ENCODE peak calls at places on chromosomes 12 and 14, in four cellular contexts. H is fibroblast of villous mesenchyme, Z is lung, X is bronchial epithelial cell. D is an unnamed sample.
A peak's percentile ranks its signal among the peaks of the same experiment; 100 is the strongest.

GRCh38 chr12:113065126-113066007 is 8.8 kb downstream of the DTX1 start:
- DNase-seq in H (no peak), Z (no peak), X (no peak), D (no peak)

GRCh38 chr12:48118491-48118890 is 673 bp upstream of the PFKM start:
- DNase-seq in H (no peak), Z (no peak), X (no peak), D (no peak)

GRCh38 chr12:52522346-52523011 is 2.3 kb upstream of the KRT5 start:
- DNase-seq in H (no peak), Z (no peak), X (peak; percentile 96), D (peak; percentile 10)

GRCh38 chr12:119208626-119209061 is 29.9 kb downstream of the HSPB8 start:
- DNase-seq in H (peak; percentile 70), Z (peak; percentile 63), X (peak; percentile 87), D (peak; percentile 1)

GRCh38 chr14:89165189-89165809 is 251.7 kb downstream of the FOXN3 start:
- DNase-seq in H (peak; percentile 40), Z (no peak), X (no peak), D (no peak)

GRCh38 chr12:89621511-89621910 is 87.1 kb downstream of the ATP2B1 start:
- DNase-seq in H (peak; percentile 76), Z (no peak), X (no peak), D (peak; percentile 26)

GRCh38 chr14:54444003-54444402 is 2.8 kb upstream of the CNIH1 start:
- DNase-seq in H (peak; percentile 69), Z (no peak), X (no peak), D (peak; percentile 46)

GRCh38 chr12:26954027-26954426 is 15.8 kb downstream of the FGFR1OP2 start:
- DNase-seq in H (peak; percentile 20), Z (no peak), X (no peak), D (no peak)

GRCh38 chr14:71380271-71380670 is 473.0 kb downstream of the PCNX1 start:
- DNase-seq in H (peak; percentile 85), Z (no peak), X (peak; percentile 39), D (peak; percentile 89)

GRCh38 chr12:26874501-26875296 is 41.7 kb upstream of the ITPR2 start:
- DNase-seq in H (peak; percentile 23), Z (no peak), X (no peak), D (no peak)

GRCh38 chr12:20097561-20097960 is 270.8 kb upstream of the PDE3A start:
- DNase-seq in H (peak; percentile 28), Z (no peak), X (no peak), D (peak; percentile 69)

GRCh38 chr14:71361335-71361734 is 454.1 kb downstream of the PCNX1 start:
- DNase-seq in H (peak; percentile 51), Z (no peak), X (peak; percentile 68), D (peak; percentile 57)

GRCh38 chr12:26748741-26749431 is 84.1 kb downstream of the ITPR2 start:
- DNase-seq in H (peak; percentile 66), Z (no peak), X (peak; percentile 90), D (peak; percentile 82)

GRCh38 chr12:27094726-27095125 is 12.3 kb upstream of the C12orf71 start:
- DNase-seq in H (no peak), Z (no peak), X (no peak), D (no peak)

GRCh38 chr12:54603173-54603814 is 14.8 kb upstream of the PPP1R1A start:
- DNase-seq in H (peak; percentile 64), Z (peak; percentile 69), X (peak; percentile 70), D (peak; percentile 89)

GRCh38 chr14:58709949-58710348 is 72.2 kb downstream of the DACT1 start:
- DNase-seq in H (no peak), Z (no peak), X (no peak), D (no peak)

GRCh38 chr14:59836116-59836515 is 34.5 kb downstream of the RTN1 start:
- DNase-seq in H (no peak), Z (no peak), X (no peak), D (no peak)

GRCh38 chr12:30792648-30793499 is 38.1 kb upstream of the CAPRIN2 start:
- DNase-seq in H (peak; percentile 66), Z (no peak), X (peak; percentile 92), D (peak; percentile 69)

GRCh38 chr14:69620211-69620611 is 8.8 kb downstream of the SUSD6 start:
- DNase-seq in H (no peak), Z (no peak), X (peak; percentile 33), D (no peak)

GRCh38 chr12:118980407-118981014 is 830 bp upstream of the SRRM4 start:
- DNase-seq in H (no peak), Z (no peak), X (no peak), D (no peak)

GRCh38 chr14:99255621-99256482 is 16.1 kb downstream of the BCL11B start:
- DNase-seq in H (no peak), Z (no peak), X (no peak), D (no peak)

GRCh38 chr14:85122690-85123089 is 407.3 kb upstream of the FLRT2 start:
- DNase-seq in H (peak; percentile 82), Z (no peak), X (peak; percentile 37), D (peak; percentile 96)

GRCh38 chr12:119956047-119956446 is 33.0 kb upstream of the BICDL1 start:
- DNase-seq in H (no peak), Z (no peak), X (no peak), D (peak; percentile 4)

GRCh38 chr12:6167327-6168280 is 32.6 kb upstream of the CD9 start:
- DNase-seq in H (peak; percentile 95), Z (peak; percentile 59), X (peak; percentile 96), D (peak; percentile 96)

GRCh38 chr12:117507547-117507946 is 146.1 kb upstream of the NOS1 start:
- DNase-seq in H (no peak), Z (no peak), X (no peak), D (no peak)

GRCh38 chr14:26982071-26982470 is 384.2 kb upstream of the NOVA1 start:
- DNase-seq in H (no peak), Z (no peak), X (no peak), D (no peak)

GRCh38 chr12:6267007-6267721 is 43.3 kb upstream of the PLEKHG6 start:
- DNase-seq in H (no peak), Z (peak; percentile 64), X (peak; percentile 88), D (no peak)

GRCh38 chr12:23767834-23768233 is 181.6 kb downstream of the SOX5 start:
- DNase-seq in H (no peak), Z (no peak), X (peak; percentile 2), D (no peak)

GRCh38 chr12:105060715-105061378 is 23.4 kb downstream of the ALDH1L2 start:
- DNase-seq in H (no peak), Z (no peak), X (peak; percentile 74), D (no peak)

GRCh38 chr12:102417055-102417454 is 63.3 kb downstream of the IGF1 start:
- DNase-seq in H (no peak), Z (no peak), X (no peak), D (no peak)

GRCh38 chr12:26736563-26737486 is 96.2 kb downstream of the ITPR2 start:
- DNase-seq in H (no peak), Z (no peak), X (peak; percentile 77), D (peak; percentile 61)

GRCh38 chr14:67492538-67492937 is 4.0 kb upstream of the TMEM229B start:
- DNase-seq in H (no peak), Z (no peak), X (no peak), D (no peak)

GRCh38 chr12:128471491-128471890 is 204.5 kb downstream of the TMEM132C start:
- DNase-seq in H (no peak), Z (no peak), X (no peak), D (no peak)

GRCh38 chr12:56086096-56086495 is 6.1 kb downstream of the ERBB3 start:
- DNase-seq in H (no peak), Z (peak; percentile 70), X (peak; percentile 83), D (no peak)

GRCh38 chr14:70343141-70343540 is 16.3 kb downstream of the COX16 start:
- DNase-seq in H (no peak), Z (no peak), X (no peak), D (no peak)

GRCh38 chr12:128089961-128090360 is 177.0 kb upstream of the TMEM132C start:
- DNase-seq in H (no peak), Z (no peak), X (no peak), D (no peak)

GRCh38 chr12:14454098-14454907 is 88.8 kb downstream of the ATF7IP start:
- DNase-seq in H (peak; percentile 60), Z (no peak), X (peak; percentile 53), D (peak; percentile 76)

GRCh38 chr14:55122441-55122986 is 6.5 kb upstream of the LGALS3 start:
- DNase-seq in H (no peak), Z (peak; percentile 53), X (peak; percentile 53), D (peak; percentile 60)

GRCh38 chr14:32329146-32329545 is at the start of gene AKAP6:
- DNase-seq in H (no peak), Z (no peak), X (no peak), D (no peak)
- TF ChIP-seq CTCF in H (no peak), Z (no peak), X (no peak), D (no peak)

GRCh38 chr14:51653096-51653814 is 1.5 kb downstream of the FRMD6 start:
- DNase-seq in H (peak; percentile 81), Z (no peak), X (peak; percentile 42), D (peak; percentile 88)
- TF ChIP-seq CTCF in H (peak; percentile 34), Z (no peak), X (no peak), D (peak; percentile 57)

GRCh38 chr12:12725956-12726542 is 8.9 kb downstream of the CDKN1B start:
- DNase-seq in H (no peak), Z (no peak), X (no peak), D (no peak)
- TF ChIP-seq CTCF in H (no peak), Z (no peak), X (no peak), D (no peak)

GRCh38 chr12:2382391-2383155 is 329.8 kb downstream of the CACNA1C start:
- DNase-seq in H (peak; percentile 16), Z (no peak), X (no peak), D (peak; percentile 26)
- TF ChIP-seq CTCF in H (no peak), Z (no peak), X (no peak), D (no peak)

GRCh38 chr14:25436906-25437305 is 387.0 kb upstream of the STXBP6 start:
- DNase-seq in H (no peak), Z (no peak), X (no peak), D (no peak)

GRCh38 chr14:25430808-25431207 is 380.9 kb upstream of the STXBP6 start:
- DNase-seq in H (no peak), Z (no peak), X (no peak), D (no peak)

GRCh38 chr14:25431211-25432076 is 381.5 kb upstream of the STXBP6 start:
- DNase-seq in H (peak; percentile 1), Z (no peak), X (peak; percentile 1), D (peak; percentile 5)
- TF ChIP-seq CTCF in H (no peak), Z (no peak), X (no peak), D (no peak)

GRCh38 chr12:110084314-110085015 is 36.1 kb upstream of the C12orf76 start:
- DNase-seq in H (no peak), Z (no peak), X (no peak), D (no peak)

GRCh38 chr12:110075880-110076279 is 27.6 kb upstream of the C12orf76 start:
- DNase-seq in H (no peak), Z (no peak), X (no peak), D (no peak)

GRCh38 chr12:110079477-110080400 is 31.4 kb upstream of the C12orf76 start:
- DNase-seq in H (peak; percentile 56), Z (peak; percentile 64), X (no peak), D (peak; percentile 83)

GRCh38 chr12:110077769-110078168 is 29.4 kb upstream of the C12orf76 start:
- DNase-seq in H (no peak), Z (no peak), X (no peak), D (peak; percentile 10)

DNA sequence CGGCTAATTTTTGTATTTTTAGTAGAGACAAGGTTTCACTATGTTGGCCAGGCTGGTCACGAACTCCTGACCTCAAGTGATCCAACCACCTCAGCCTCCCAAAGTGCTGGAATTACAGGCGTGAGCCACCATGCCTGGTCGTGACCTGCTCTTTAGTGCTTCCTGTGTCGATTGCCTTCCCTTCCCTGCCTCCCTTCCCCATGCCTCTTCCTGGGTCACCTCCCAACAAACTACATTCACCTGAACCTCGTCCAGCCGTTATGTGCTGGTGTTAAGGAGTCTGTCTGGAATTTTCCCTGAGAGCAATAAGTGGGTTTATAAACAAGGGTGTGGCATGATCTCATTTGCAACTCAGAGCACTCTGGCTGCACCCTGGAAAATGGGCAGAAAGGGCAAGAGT is 32.1 kb upstream of the C12orf76 start:
- DNase-seq in H (no peak), Z (no peak), X (no peak), D (no peak)
- TF ChIP-seq CTCF in H (no peak), Z (no peak), X (no peak), D (no peak)

D was measured in choroid plexus epithelial cell.